ENCODE peak calls at places on chromosomes 4 and X, in five cellular contexts. One of them, this sample, is unnamed.

GRCh38 chr4:22515888-22516541 is at the start of gene ADGRA3:
- DNase-seq in right lobe of liver: peak
- DNase-seq in heart left ventricle: peak
- DNase-seq in endothelial cell of umbilical vein: peak
- DNase-seq in Peyer's patch: no peak
- DNase-seq in this sample: peak

GRCh38 chr4:118889313-118889694 is 650 bp downstream of the SYNPO2 start:
- DNase-seq in right lobe of liver: no peak
- DNase-seq in heart left ventricle: no peak
- DNase-seq in endothelial cell of umbilical vein: no peak
- DNase-seq in Peyer's patch: no peak
- DNase-seq in this sample: no peak

GRCh38 chr4:1396806-1397455 is 9.3 kb downstream of the NKX1-1 start:
- DNase-seq in right lobe of liver: peak
- DNase-seq in heart left ventricle: no peak
- DNase-seq in endothelial cell of umbilical vein: no peak
- DNase-seq in Peyer's patch: no peak
- DNase-seq in this sample: no peak

GRCh38 chr4:173761236-173761635 is 231.2 kb upstream of the HAND2 start:
- DNase-seq in right lobe of liver: no peak
- DNase-seq in heart left ventricle: no peak
- DNase-seq in endothelial cell of umbilical vein: no peak
- DNase-seq in Peyer's patch: no peak
- DNase-seq in this sample: no peak

GRCh38 chr4:132557660-132558059 is 591.4 kb upstream of the PCDH10 start:
- DNase-seq in right lobe of liver: no peak
- DNase-seq in heart left ventricle: no peak
- DNase-seq in endothelial cell of umbilical vein: no peak
- DNase-seq in Peyer's patch: no peak
- DNase-seq in this sample: no peak

GRCh38 chrX:24260827-24261550 is 52.9 kb downstream of the SUPT20HL2 start:
- DNase-seq in right lobe of liver: no peak
- DNase-seq in heart left ventricle: peak
- DNase-seq in endothelial cell of umbilical vein: peak
- DNase-seq in Peyer's patch: peak
- DNase-seq in this sample: no peak

GRCh38 chr4:103011378-103012025 is 8.0 kb downstream of the SLC9B1 start:
- DNase-seq in right lobe of liver: no peak
- DNase-seq in heart left ventricle: no peak
- DNase-seq in endothelial cell of umbilical vein: no peak
- DNase-seq in Peyer's patch: no peak
- DNase-seq in this sample: no peak

GRCh38 chr4:168618577-168619265 is 121.9 kb downstream of the PALLD start:
- DNase-seq in right lobe of liver: no peak
- DNase-seq in heart left ventricle: peak
- DNase-seq in endothelial cell of umbilical vein: no peak
- DNase-seq in Peyer's patch: no peak
- DNase-seq in this sample: no peak

GRCh38 chr4:128570380-128570779 is 239.1 kb upstream of the JADE1 start:
- DNase-seq in right lobe of liver: no peak
- DNase-seq in heart left ventricle: no peak
- DNase-seq in endothelial cell of umbilical vein: peak
- DNase-seq in Peyer's patch: no peak
- DNase-seq in this sample: peak

GRCh38 chr4:151882072-151882803 is 121.4 kb upstream of the GATB start:
- DNase-seq in right lobe of liver: no peak
- DNase-seq in heart left ventricle: no peak
- DNase-seq in endothelial cell of umbilical vein: no peak
- DNase-seq in Peyer's patch: no peak
- DNase-seq in this sample: no peak

GRCh38 chr4:56410247-56410646 is 23.0 kb upstream of the AASDH start:
- DNase-seq in right lobe of liver: no peak
- DNase-seq in heart left ventricle: peak
- DNase-seq in endothelial cell of umbilical vein: peak
- DNase-seq in Peyer's patch: no peak
- DNase-seq in this sample: peak

DNA sequence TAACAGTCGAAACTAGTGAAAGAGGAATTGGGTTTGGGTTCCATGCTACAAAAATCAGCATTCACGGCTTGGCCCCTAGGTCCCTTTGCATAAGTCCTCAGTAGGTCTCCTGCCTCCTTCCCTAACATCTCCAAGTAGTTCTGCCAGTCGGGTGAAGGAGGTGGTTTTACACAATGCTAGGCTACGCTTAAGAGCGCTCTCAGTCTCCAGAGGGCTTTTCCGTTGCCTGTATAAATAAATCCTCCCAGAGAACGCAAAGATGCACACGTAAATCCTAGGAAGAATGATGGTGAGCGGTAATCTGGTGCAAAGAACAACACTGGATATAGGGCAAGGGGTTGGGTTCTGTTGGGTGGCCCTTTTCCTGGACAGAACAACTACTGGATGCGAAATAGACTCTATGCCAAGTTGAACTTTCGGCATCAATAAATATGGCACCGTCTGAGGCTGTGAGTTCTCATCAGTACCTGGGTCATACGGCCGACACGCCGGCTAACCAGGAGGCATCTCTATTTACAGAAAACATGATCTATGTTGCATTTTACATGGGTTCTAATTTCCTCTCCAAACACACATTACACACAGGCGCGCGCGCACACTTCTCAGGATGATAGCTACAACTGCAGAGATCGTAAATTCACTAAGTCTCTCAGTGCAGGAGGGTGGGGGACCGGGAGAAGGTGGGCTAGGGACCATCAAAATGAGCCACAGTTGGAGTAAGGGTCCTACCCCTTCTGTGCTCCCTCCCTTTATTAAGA is 1.3 kb downstream of the CAMK2D start:
- DNase-seq in right lobe of liver: peak
- DNase-seq in heart left ventricle: peak
- DNase-seq in endothelial cell of umbilical vein: peak
- DNase-seq in Peyer's patch: peak
- DNase-seq in this sample: peak
- TF ChIP-seq POLR2A in right lobe of liver: no peak
- TF ChIP-seq POLR2A in heart left ventricle: no peak
- TF ChIP-seq POLR2A in endothelial cell of umbilical vein: no peak
- TF ChIP-seq POLR2A in Peyer's patch: no peak
- TF ChIP-seq POLR2A in this sample: no peak

GRCh38 chr4:6644792-6645530 is 4.5 kb downstream of the MRFAP1 start:
- DNase-seq in right lobe of liver: no peak
- DNase-seq in heart left ventricle: no peak
- DNase-seq in endothelial cell of umbilical vein: no peak
- DNase-seq in Peyer's patch: no peak
- DNase-seq in this sample: no peak

GRCh38 chr4:6641164-6641970 is 882 bp downstream of the MRFAP1 start:
- DNase-seq in right lobe of liver: peak
- DNase-seq in heart left ventricle: peak
- DNase-seq in endothelial cell of umbilical vein: peak
- DNase-seq in Peyer's patch: peak
- DNase-seq in this sample: no peak

GRCh38 chr4:6641971-6642320 is 1.5 kb downstream of the MRFAP1 start:
- DNase-seq in right lobe of liver: no peak
- DNase-seq in heart left ventricle: no peak
- DNase-seq in endothelial cell of umbilical vein: no peak
- DNase-seq in Peyer's patch: no peak
- DNase-seq in this sample: no peak

GRCh38 chr4:6640292-6641163 is at the start of gene MRFAP1:
- DNase-seq in right lobe of liver: peak
- DNase-seq in heart left ventricle: peak
- DNase-seq in endothelial cell of umbilical vein: peak
- DNase-seq in Peyer's patch: peak
- DNase-seq in this sample: peak

GRCh38 chr4:6643141-6643847 is 2.8 kb downstream of the MRFAP1 start:
- DNase-seq in right lobe of liver: no peak
- DNase-seq in heart left ventricle: no peak
- DNase-seq in endothelial cell of umbilical vein: no peak
- DNase-seq in Peyer's patch: no peak
- DNase-seq in this sample: no peak
- TF ChIP-seq POLR2A in right lobe of liver: no peak
- TF ChIP-seq POLR2A in heart left ventricle: no peak
- TF ChIP-seq POLR2A in endothelial cell of umbilical vein: no peak
- TF ChIP-seq POLR2A in Peyer's patch: no peak
- TF ChIP-seq POLR2A in this sample: no peak

GRCh38 chr4:2796261-2797187 is 3.6 kb downstream of the SH3BP2 start:
- DNase-seq in right lobe of liver: peak
- DNase-seq in heart left ventricle: peak
- DNase-seq in endothelial cell of umbilical vein: peak
- DNase-seq in Peyer's patch: no peak
- DNase-seq in this sample: peak
- TF ChIP-seq POLR2A in right lobe of liver: no peak
- TF ChIP-seq POLR2A in heart left ventricle: no peak
- TF ChIP-seq POLR2A in endothelial cell of umbilical vein: no peak
- TF ChIP-seq POLR2A in Peyer's patch: no peak
- TF ChIP-seq POLR2A in this sample: no peak

GRCh38 chr4:48944659-48945290 is 38.2 kb upstream of the OCIAD2 start:
- DNase-seq in right lobe of liver: no peak
- DNase-seq in heart left ventricle: no peak
- DNase-seq in endothelial cell of umbilical vein: no peak
- DNase-seq in Peyer's patch: peak
- DNase-seq in this sample: no peak

GRCh38 chr4:48949086-48949485 is 37.0 kb upstream of the CWH43 start:
- DNase-seq in right lobe of liver: no peak
- DNase-seq in heart left ventricle: no peak
- DNase-seq in endothelial cell of umbilical vein: no peak
- DNase-seq in Peyer's patch: no peak
- DNase-seq in this sample: no peak

GRCh38 chr4:48945981-48946380 is 39.4 kb upstream of the OCIAD2 start:
- DNase-seq in right lobe of liver: no peak
- DNase-seq in heart left ventricle: no peak
- DNase-seq in endothelial cell of umbilical vein: no peak
- DNase-seq in Peyer's patch: no peak
- DNase-seq in this sample: no peak

GRCh38 chr4:48949518-48950207 is 36.4 kb upstream of the CWH43 start:
- DNase-seq in right lobe of liver: no peak
- DNase-seq in heart left ventricle: no peak
- DNase-seq in endothelial cell of umbilical vein: no peak
- DNase-seq in Peyer's patch: no peak
- DNase-seq in this sample: no peak

DNA sequence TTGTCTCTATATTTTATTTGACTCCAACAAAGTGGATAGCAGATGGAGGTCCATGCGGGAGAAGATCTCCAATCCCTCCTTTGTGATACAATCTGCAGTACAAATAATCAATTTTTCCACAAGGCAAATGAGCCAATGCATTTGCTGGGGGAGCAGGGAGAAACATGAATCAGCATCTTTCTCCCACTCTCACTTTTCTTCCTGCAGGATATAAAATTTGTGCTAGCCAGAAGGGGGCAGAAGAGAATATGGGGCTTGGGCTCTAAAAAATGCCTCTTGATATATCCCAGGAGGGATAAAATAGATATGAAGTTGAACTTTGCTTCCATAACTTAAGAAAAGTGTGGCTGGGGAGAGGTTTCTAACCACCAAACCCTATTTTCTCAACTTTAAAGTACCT is 38.3 kb upstream of the CWH43 start:
- DNase-seq in right lobe of liver: no peak
- DNase-seq in heart left ventricle: no peak
- DNase-seq in endothelial cell of umbilical vein: no peak
- DNase-seq in Peyer's patch: no peak
- DNase-seq in this sample: no peak
- TF ChIP-seq POLR2A in right lobe of liver: no peak
- TF ChIP-seq POLR2A in heart left ventricle: no peak
- TF ChIP-seq POLR2A in endothelial cell of umbilical vein: no peak
- TF ChIP-seq POLR2A in Peyer's patch: no peak
- TF ChIP-seq POLR2A in this sample: no peak

GRCh38 chr4:122700178-122700725 is 32.3 kb upstream of the BBS12 start:
- DNase-seq in right lobe of liver: peak
- DNase-seq in heart left ventricle: peak
- DNase-seq in endothelial cell of umbilical vein: no peak
- DNase-seq in Peyer's patch: no peak
- DNase-seq in this sample: no peak
- TF ChIP-seq POLR2A in right lobe of liver: no peak
- TF ChIP-seq POLR2A in heart left ventricle: no peak
- TF ChIP-seq POLR2A in endothelial cell of umbilical vein: no peak
- TF ChIP-seq POLR2A in Peyer's patch: no peak
- TF ChIP-seq POLR2A in this sample: no peak

GRCh38 chr4:105894570-105895323 is 524 bp upstream of the NPNT start:
- DNase-seq in right lobe of liver: no peak
- DNase-seq in heart left ventricle: no peak
- DNase-seq in endothelial cell of umbilical vein: no peak
- DNase-seq in Peyer's patch: no peak
- DNase-seq in this sample: no peak

GRCh38 chr4:105896461-105896939 is 1.2 kb downstream of the NPNT start:
- DNase-seq in right lobe of liver: no peak
- DNase-seq in heart left ventricle: no peak
- DNase-seq in endothelial cell of umbilical vein: no peak
- DNase-seq in Peyer's patch: no peak
- DNase-seq in this sample: no peak

GRCh38 chr4:105896984-105897760 is 1.9 kb downstream of the NPNT start:
- DNase-seq in right lobe of liver: no peak
- DNase-seq in heart left ventricle: no peak
- DNase-seq in endothelial cell of umbilical vein: no peak
- DNase-seq in Peyer's patch: no peak
- DNase-seq in this sample: no peak

GRCh38 chr4:105895324-105895608 is at the start of gene NPNT:
- DNase-seq in right lobe of liver: no peak
- DNase-seq in heart left ventricle: peak
- DNase-seq in endothelial cell of umbilical vein: no peak
- DNase-seq in Peyer's patch: no peak
- DNase-seq in this sample: no peak

GRCh38 chr4:105895609-105896460 is 564 bp downstream of the NPNT start:
- DNase-seq in right lobe of liver: peak
- DNase-seq in heart left ventricle: peak
- DNase-seq in endothelial cell of umbilical vein: no peak
- DNase-seq in Peyer's patch: no peak
- DNase-seq in this sample: no peak
- TF ChIP-seq POLR2A in right lobe of liver: no peak
- TF ChIP-seq POLR2A in heart left ventricle: no peak
- TF ChIP-seq POLR2A in endothelial cell of umbilical vein: no peak
- TF ChIP-seq POLR2A in Peyer's patch: no peak
- TF ChIP-seq POLR2A in this sample: no peak

DNA sequence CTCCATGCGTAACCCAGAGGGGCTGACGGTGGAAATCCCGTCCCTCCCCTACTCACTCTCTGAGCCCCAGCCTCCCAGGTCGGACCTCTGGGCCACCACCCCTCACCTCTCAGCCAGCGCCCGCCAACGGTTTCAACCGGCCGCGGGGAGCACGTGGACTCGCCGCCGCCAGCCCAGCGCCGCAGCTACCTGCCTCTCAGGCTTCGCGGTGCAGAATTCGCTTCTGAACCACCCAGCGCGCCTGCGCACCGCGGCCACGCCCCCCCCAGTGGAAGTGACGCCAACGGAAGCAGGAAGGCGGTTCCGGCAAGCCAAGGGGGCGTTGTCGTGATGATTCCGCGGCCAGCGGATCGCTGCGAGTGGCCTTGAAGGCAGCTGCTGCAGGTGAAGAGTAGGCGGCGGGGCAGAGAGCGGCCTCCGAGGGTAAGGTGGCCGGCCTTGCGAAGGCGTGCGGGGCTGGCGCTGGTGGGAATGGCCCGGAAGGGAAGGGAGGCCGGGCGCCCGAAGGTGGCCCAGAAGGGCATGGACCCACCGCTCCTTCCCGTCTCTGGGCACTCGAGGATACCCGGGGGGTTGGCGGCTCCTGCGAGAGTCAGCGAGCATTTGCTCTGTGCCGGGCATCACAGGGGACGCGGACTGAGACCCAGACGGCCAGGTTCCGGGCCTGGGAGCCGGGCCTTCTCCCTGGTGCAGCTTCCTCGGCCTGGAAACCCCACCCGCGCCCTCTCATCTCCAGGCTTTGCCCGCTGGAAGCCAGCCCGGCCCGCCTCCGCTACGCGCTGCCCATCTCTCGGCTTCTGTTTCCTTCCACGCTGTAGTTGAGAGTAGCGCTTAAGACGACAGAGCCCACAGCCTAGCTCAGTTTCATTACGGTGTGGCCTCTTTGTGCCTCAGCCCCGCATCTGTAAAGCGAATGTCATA is at the start of the genes LYAR and ZBTB49:
- DNase-seq in right lobe of liver: peak
- DNase-seq in heart left ventricle: peak
- DNase-seq in endothelial cell of umbilical vein: peak
- DNase-seq in Peyer's patch: peak
- DNase-seq in this sample: peak
- TF ChIP-seq POLR2A in right lobe of liver: peak
- TF ChIP-seq POLR2A in heart left ventricle: no peak
- TF ChIP-seq POLR2A in endothelial cell of umbilical vein: peak
- TF ChIP-seq POLR2A in Peyer's patch: peak
- TF ChIP-seq POLR2A in this sample: peak

This sample was measured in tibial nerve.